ENCODE peak calls at places on chromosomes 2 and 18, in ten cellular contexts. I is left lung; O is WERI-Rb-1; N is mammary epithelial cell; P is tibial artery; W is fibroblast of lung; Y is DND-41; D is GM23248; U is ovary; B is CD8-positive, alpha-beta T cell. K is an unnamed sample.

GRCh38 chr2:27175330-27175729 is 26.5 kb downstream of the TCF23 start:
- DNase-seq in I (no peak), O (no peak), N (no peak), P (peak; percentile 74), W (no peak), Y (no peak), D (no peak), U (peak; percentile 69), B (no peak), K (no peak)

GRCh38 chr18:13246121-13246520 is 27.6 kb downstream of the LDLRAD4 start:
- DNase-seq in I (no peak), O (no peak), N (no peak), P (peak; percentile 34), W (no peak), Y (no peak), D (no peak), U (no peak), B (no peak), K (no peak)

GRCh38 chr2:55550368-55551102 is 31.0 kb downstream of the CFAP36 start:
- DNase-seq in I (no peak), O (no peak), N (peak; percentile 79), P (no peak), W (peak; percentile 87), Y (no peak), D (peak; percentile 90), U (no peak), B (no peak), K (no peak)

GRCh38 chr2:191061381-191061982 is 47.5 kb upstream of the STAT1 start:
- DNase-seq in I (no peak), O (no peak), N (no peak), P (no peak), W (no peak), Y (peak; percentile 77), D (no peak), U (no peak), B (peak; percentile 29), K (no peak)

GRCh38 chr2:196821195-196821594 is 12.0 kb upstream of the C2orf66 start:
- DNase-seq in I (no peak), O (no peak), N (no peak), P (no peak), W (peak; percentile 60), Y (no peak), D (peak; percentile 68), U (no peak), B (no peak), K (no peak)

GRCh38 chr2:8094571-8094970 is 587.3 kb upstream of the ID2 start:
- DNase-seq in I (no peak), O (no peak), N (no peak), P (no peak), W (peak; percentile 70), Y (no peak), D (no peak), U (no peak), B (no peak), K (no peak)

GRCh38 chr18:3411854-3412268 is 38.1 kb upstream of the TGIF1 start:
- DNase-seq in I (peak; percentile 53), O (no peak), N (peak; percentile 43), P (no peak), W (peak; percentile 4), Y (no peak), D (peak; percentile 33), U (no peak), B (peak; percentile 13), K (no peak)

GRCh38 chr2:62248226-62248625 is 52.3 kb downstream of the B3GNT2 start:
- DNase-seq in I (no peak), O (no peak), N (no peak), P (no peak), W (no peak), Y (no peak), D (no peak), U (no peak), B (no peak), K (no peak)

GRCh38 chr2:25251032-25251460 is 82.7 kb upstream of the POMC start:
- DNase-seq in I (no peak), O (no peak), N (no peak), P (no peak), W (peak; percentile 36), Y (peak; percentile 24), D (no peak), U (no peak), B (peak; percentile 20), K (no peak)

GRCh38 chr2:74747411-74748080 is 86.4 kb upstream of the HK2 start:
- DNase-seq in I (no peak), O (no peak), N (peak; percentile 38), P (no peak), W (peak; percentile 43), Y (no peak), D (peak; percentile 95), U (peak; percentile 73), B (no peak), K (no peak)

GRCh38 chr2:121527009-121527682 is 3.5 kb upstream of the RNU4ATAC start:
- DNase-seq in I (no peak), O (no peak), N (peak; percentile 97), P (no peak), W (peak; percentile 25), Y (no peak), D (no peak), U (no peak), B (no peak), K (no peak)

GRCh38 chr2:201259216-201259615 is 1.1 kb upstream of the CASP8 start:
- DNase-seq in I (no peak), O (no peak), N (no peak), P (no peak), W (no peak), Y (no peak), D (no peak), U (no peak), B (no peak), K (no peak)

GRCh38 chr18:23862071-23862470 is 152.5 kb upstream of the TTC39C start:
- DNase-seq in I (no peak), O (no peak), N (peak; percentile 94), P (no peak), W (peak; percentile 96), Y (no peak), D (peak; percentile 93), U (no peak), B (no peak), K (no peak)

GRCh38 chr2:152445791-152446201 is 110.8 kb downstream of the FMNL2 start:
- DNase-seq in I (no peak), O (no peak), N (peak; percentile 97), P (no peak), W (peak; percentile 95), Y (no peak), D (peak; percentile 94), U (peak; percentile 37), B (no peak), K (peak; percentile 76)

GRCh38 chr2:24209389-24210105 is 34.7 kb downstream of the FAM228A start:
- DNase-seq in I (no peak), O (no peak), N (no peak), P (no peak), W (no peak), Y (no peak), D (no peak), U (no peak), B (no peak), K (no peak)

GRCh38 chr2:24210106-24210455 is 35.2 kb downstream of the FAM228A start:
- DNase-seq in I (no peak), O (no peak), N (no peak), P (no peak), W (no peak), Y (no peak), D (no peak), U (no peak), B (no peak), K (no peak)

GRCh38 chr2:24207359-24207758 is 32.5 kb downstream of the FAM228A start:
- DNase-seq in I (no peak), O (no peak), N (no peak), P (no peak), W (no peak), Y (no peak), D (no peak), U (no peak), B (no peak), K (no peak)

GRCh38 chr2:24208490-24208889 is 33.6 kb downstream of the FAM228A start:
- DNase-seq in I (no peak), O (no peak), N (no peak), P (no peak), W (no peak), Y (no peak), D (no peak), U (no peak), B (no peak), K (no peak)

GRCh38 chr2:24210723-24211122 is 35.9 kb downstream of the FAM228A start:
- DNase-seq in I (no peak), O (no peak), N (no peak), P (no peak), W (no peak), Y (no peak), D (no peak), U (no peak), B (no peak), K (no peak)
- H3K27ac ChIP-seq in I (no peak overlapping the region), O (no peak overlapping the region), N (no peak overlapping the region), P (no peak overlapping the region), W (no peak overlapping the region), Y (no peak overlapping the region), D (no peak overlapping the region), U (no peak overlapping the region), B (no peak overlapping the region), K (no peak overlapping the region)

DNA sequence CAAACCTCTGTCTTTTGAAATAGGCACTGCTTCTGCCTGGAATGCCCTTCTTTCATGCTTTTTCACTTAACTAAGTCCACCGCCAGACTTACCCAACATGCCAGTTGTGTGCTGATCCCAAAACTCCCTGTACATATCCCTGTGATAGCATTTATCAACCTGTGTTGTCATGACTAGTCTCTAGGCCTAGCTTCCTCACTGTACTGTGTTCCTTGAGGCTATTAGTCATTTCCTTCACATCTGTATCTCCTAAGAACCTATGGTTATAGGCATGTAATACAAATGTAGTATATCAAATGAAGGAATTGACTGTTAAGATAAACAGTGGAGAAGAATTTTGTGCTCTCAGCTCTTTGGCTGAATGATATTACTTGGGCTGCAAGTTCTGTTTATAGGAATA is 184.3 kb downstream of the CYRIA start:
- DNase-seq in I (no peak), O (no peak), N (no peak), P (no peak), W (no peak), Y (no peak), D (no peak), U (no peak), B (no peak), K (no peak)
- H3K27ac ChIP-seq in I (no peak overlapping the region), O (no peak overlapping the region), N (no peak overlapping the region), P (no peak overlapping the region), W (no peak overlapping the region), Y (no peak overlapping the region), D (no peak overlapping the region), U (no peak overlapping the region), B (no peak overlapping the region), K (no peak overlapping the region)

DNA sequence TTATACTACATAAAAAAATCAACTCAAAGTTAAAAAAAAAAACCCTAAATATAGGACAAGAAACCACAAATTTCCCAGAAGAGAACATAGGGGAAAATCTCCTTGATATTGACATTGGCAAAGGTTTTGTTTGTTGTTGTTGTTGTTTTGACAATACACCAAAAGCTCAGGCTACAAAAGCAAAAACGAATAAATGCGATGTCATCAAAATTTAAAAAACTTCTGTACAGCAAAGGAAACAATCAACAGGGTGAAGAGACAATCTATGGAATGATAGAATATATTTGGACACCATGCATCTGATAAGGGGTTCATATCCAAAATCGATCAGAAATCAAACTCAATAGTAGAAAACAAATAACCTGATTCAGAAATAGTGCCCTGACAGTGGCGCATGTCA is 65.0 kb upstream of the L3MBTL4 start:
- DNase-seq in I (no peak), O (no peak), N (no peak), P (no peak), W (no peak), Y (no peak), D (no peak), U (no peak), B (no peak), K (no peak)
- H3K27ac ChIP-seq in I (no peak overlapping the region), O (no peak overlapping the region), N (no peak overlapping the region), P (no peak overlapping the region), W (no peak overlapping the region), Y (no peak overlapping the region), D (no peak overlapping the region), U (no peak overlapping the region), B (no peak overlapping the region), K (no peak overlapping the region)

GRCh38 chr18:46214435-46214834 is 110.2 kb downstream of the HAUS1 start:
- DNase-seq in I (no peak), O (no peak), N (no peak), P (no peak), W (no peak), Y (no peak), D (no peak), U (no peak), B (no peak), K (no peak)
- H3K27ac ChIP-seq in I (no peak overlapping the region), O (no peak overlapping the region), N (no peak overlapping the region), P (no peak overlapping the region), W (no peak overlapping the region), Y (no peak overlapping the region), D (no peak overlapping the region), U (no peak overlapping the region), B (no peak overlapping the region), K (no peak overlapping the region)